ENCODE peak calls at places on chromosomes 16 and 17, in eight cellular contexts. One of them, this sample, is unnamed.

GRCh38 chr17:59361386-59361785 is 29.9 kb downstream of the YPEL2 start:
- DNase-seq in H1: no peak
- DNase-seq in stomach: no peak
- DNase-seq in A549: no peak
- DNase-seq in ovary: no peak
- DNase-seq in GM12878: no peak
- DNase-seq in tibial nerve: no peak
- DNase-seq in HepG2: no peak
- DNase-seq in this sample: no peak

GRCh38 chr16:54034684-54035083 is 251.9 kb downstream of the IRX3 start:
- DNase-seq in HepG2: no peak
- DNase-seq in H1: no peak
- DNase-seq in stomach: no peak
- DNase-seq in A549: no peak
- DNase-seq in ovary: no peak
- DNase-seq in GM12878: no peak
- DNase-seq in tibial nerve: no peak
- DNase-seq in this sample: no peak

GRCh38 chr17:9240659-9241370 is 219.5 kb downstream of the NTN1 start:
- DNase-seq in tibial nerve: peak
- DNase-seq in A549: no peak
- DNase-seq in HepG2: peak
- DNase-seq in GM12878: no peak
- DNase-seq in ovary: peak
- DNase-seq in stomach: peak
- DNase-seq in H1: no peak
- DNase-seq in this sample: peak

GRCh38 chr17:31404028-31404949 is 12.8 kb downstream of the RAB11FIP4 start:
- DNase-seq in GM12878: no peak
- DNase-seq in ovary: no peak
- DNase-seq in H1: no peak
- DNase-seq in stomach: no peak
- DNase-seq in HepG2: no peak
- DNase-seq in A549: no peak
- DNase-seq in tibial nerve: no peak
- DNase-seq in this sample: no peak

GRCh38 chr16:57889960-57890751 is 80.8 kb downstream of the CNGB1 start:
- DNase-seq in tibial nerve: no peak
- DNase-seq in HepG2: no peak
- DNase-seq in H1: no peak
- DNase-seq in GM12878: no peak
- DNase-seq in ovary: no peak
- DNase-seq in A549: no peak
- DNase-seq in stomach: no peak
- DNase-seq in this sample: no peak

GRCh38 chr16:14148569-14148968 is 77.5 kb downstream of the MRTFB start:
- DNase-seq in tibial nerve: no peak
- DNase-seq in H1: no peak
- DNase-seq in stomach: no peak
- DNase-seq in GM12878: no peak
- DNase-seq in ovary: no peak
- DNase-seq in HepG2: no peak
- DNase-seq in A549: no peak
- DNase-seq in this sample: no peak

GRCh38 chr17:10210151-10210574 is 11.8 kb upstream of the GAS7 start:
- DNase-seq in HepG2: no peak
- DNase-seq in GM12878: no peak
- DNase-seq in ovary: peak
- DNase-seq in stomach: no peak
- DNase-seq in A549: no peak
- DNase-seq in H1: peak
- DNase-seq in tibial nerve: no peak
- DNase-seq in this sample: no peak

GRCh38 chr17:7712111-7712771 is 5.3 kb upstream of the DNAH2 start:
- DNase-seq in H1: peak
- DNase-seq in A549: no peak
- DNase-seq in stomach: no peak
- DNase-seq in tibial nerve: no peak
- DNase-seq in ovary: no peak
- DNase-seq in GM12878: no peak
- DNase-seq in HepG2: no peak
- DNase-seq in this sample: no peak

GRCh38 chr16:17565605-17566004 is 94.8 kb upstream of the XYLT1 start:
- DNase-seq in tibial nerve: no peak
- DNase-seq in HepG2: no peak
- DNase-seq in H1: no peak
- DNase-seq in A549: no peak
- DNase-seq in stomach: no peak
- DNase-seq in ovary: no peak
- DNase-seq in GM12878: no peak
- DNase-seq in this sample: no peak

GRCh38 chr16:65769776-65770438 is 596.6 kb upstream of the CDH5 start:
- DNase-seq in tibial nerve: no peak
- DNase-seq in ovary: no peak
- DNase-seq in H1: no peak
- DNase-seq in HepG2: no peak
- DNase-seq in A549: no peak
- DNase-seq in stomach: no peak
- DNase-seq in GM12878: no peak
- DNase-seq in this sample: no peak

GRCh38 chr16:17328971-17329370 is 141.8 kb downstream of the XYLT1 start:
- DNase-seq in stomach: no peak
- DNase-seq in A549: no peak
- DNase-seq in tibial nerve: peak
- DNase-seq in ovary: no peak
- DNase-seq in HepG2: no peak
- DNase-seq in H1: no peak
- DNase-seq in GM12878: no peak
- DNase-seq in this sample: no peak

GRCh38 chr17:36627101-36627500 is 25.7 kb downstream of the MRM1 start:
- DNase-seq in H1: peak
- DNase-seq in GM12878: no peak
- DNase-seq in HepG2: no peak
- DNase-seq in ovary: no peak
- DNase-seq in A549: no peak
- DNase-seq in tibial nerve: no peak
- DNase-seq in stomach: no peak
- DNase-seq in this sample: no peak

GRCh38 chr17:40194821-40195220 is 17.6 kb downstream of the RAPGEFL1 start:
- DNase-seq in ovary: no peak
- DNase-seq in A549: no peak
- DNase-seq in GM12878: no peak
- DNase-seq in stomach: no peak
- DNase-seq in H1: no peak
- DNase-seq in HepG2: no peak
- DNase-seq in tibial nerve: no peak
- DNase-seq in this sample: no peak

GRCh38 chr16:77949445-77949844 is 72.9 kb upstream of the CLEC3A start:
- DNase-seq in A549: no peak
- DNase-seq in stomach: no peak
- DNase-seq in ovary: no peak
- DNase-seq in H1: no peak
- DNase-seq in tibial nerve: no peak
- DNase-seq in GM12878: no peak
- DNase-seq in HepG2: no peak
- DNase-seq in this sample: no peak

GRCh38 chr16:77945126-77945525 is 77.2 kb upstream of the CLEC3A start:
- DNase-seq in HepG2: no peak
- DNase-seq in H1: no peak
- DNase-seq in ovary: no peak
- DNase-seq in GM12878: no peak
- DNase-seq in stomach: no peak
- DNase-seq in A549: no peak
- DNase-seq in tibial nerve: no peak
- DNase-seq in this sample: no peak

GRCh38 chr16:77944631-77945030 is 77.7 kb upstream of the CLEC3A start:
- DNase-seq in GM12878: no peak
- DNase-seq in A549: no peak
- DNase-seq in stomach: no peak
- DNase-seq in H1: no peak
- DNase-seq in ovary: no peak
- DNase-seq in tibial nerve: no peak
- DNase-seq in HepG2: no peak
- DNase-seq in this sample: no peak

GRCh38 chr16:77943770-77944169 is 78.6 kb upstream of the CLEC3A start:
- DNase-seq in HepG2: no peak
- DNase-seq in tibial nerve: no peak
- DNase-seq in GM12878: no peak
- DNase-seq in H1: no peak
- DNase-seq in ovary: no peak
- DNase-seq in stomach: no peak
- DNase-seq in A549: no peak
- DNase-seq in this sample: no peak

GRCh38 chr16:77946834-77947233 is 75.5 kb upstream of the CLEC3A start:
- DNase-seq in GM12878: no peak
- DNase-seq in stomach: no peak
- DNase-seq in HepG2: no peak
- DNase-seq in A549: no peak
- DNase-seq in H1: no peak
- DNase-seq in tibial nerve: no peak
- DNase-seq in ovary: no peak
- DNase-seq in this sample: no peak
- TF ChIP-seq EP300 in GM12878: no peak
- TF ChIP-seq EP300 in stomach: no peak
- TF ChIP-seq EP300 in HepG2: no peak
- TF ChIP-seq EP300 in A549: no peak
- TF ChIP-seq EP300 in H1: no peak
- TF ChIP-seq EP300 in tibial nerve: no peak
- TF ChIP-seq EP300 in ovary: no peak
- TF ChIP-seq EP300 in this sample: no peak

GRCh38 chr16:11679941-11680911 is 12.0 kb downstream of the SNN start:
- DNase-seq in HepG2: no peak
- DNase-seq in ovary: no peak
- DNase-seq in stomach: no peak
- DNase-seq in H1: no peak
- DNase-seq in GM12878: no peak
- DNase-seq in A549: no peak
- DNase-seq in tibial nerve: no peak
- DNase-seq in this sample: no peak

GRCh38 chr16:11676799-11677198 is 8.5 kb downstream of the SNN start:
- DNase-seq in H1: no peak
- DNase-seq in stomach: no peak
- DNase-seq in HepG2: no peak
- DNase-seq in GM12878: no peak
- DNase-seq in ovary: no peak
- DNase-seq in A549: no peak
- DNase-seq in tibial nerve: no peak
- DNase-seq in this sample: no peak

GRCh38 chr16:11679250-11679649 is 11.0 kb downstream of the SNN start:
- DNase-seq in GM12878: no peak
- DNase-seq in tibial nerve: no peak
- DNase-seq in stomach: no peak
- DNase-seq in ovary: no peak
- DNase-seq in HepG2: no peak
- DNase-seq in H1: no peak
- DNase-seq in A549: no peak
- DNase-seq in this sample: no peak

GRCh38 chr16:11677451-11677951 is 9.2 kb downstream of the SNN start:
- DNase-seq in H1: no peak
- DNase-seq in ovary: no peak
- DNase-seq in GM12878: no peak
- DNase-seq in stomach: no peak
- DNase-seq in tibial nerve: no peak
- DNase-seq in A549: no peak
- DNase-seq in HepG2: no peak
- DNase-seq in this sample: no peak

DNA sequence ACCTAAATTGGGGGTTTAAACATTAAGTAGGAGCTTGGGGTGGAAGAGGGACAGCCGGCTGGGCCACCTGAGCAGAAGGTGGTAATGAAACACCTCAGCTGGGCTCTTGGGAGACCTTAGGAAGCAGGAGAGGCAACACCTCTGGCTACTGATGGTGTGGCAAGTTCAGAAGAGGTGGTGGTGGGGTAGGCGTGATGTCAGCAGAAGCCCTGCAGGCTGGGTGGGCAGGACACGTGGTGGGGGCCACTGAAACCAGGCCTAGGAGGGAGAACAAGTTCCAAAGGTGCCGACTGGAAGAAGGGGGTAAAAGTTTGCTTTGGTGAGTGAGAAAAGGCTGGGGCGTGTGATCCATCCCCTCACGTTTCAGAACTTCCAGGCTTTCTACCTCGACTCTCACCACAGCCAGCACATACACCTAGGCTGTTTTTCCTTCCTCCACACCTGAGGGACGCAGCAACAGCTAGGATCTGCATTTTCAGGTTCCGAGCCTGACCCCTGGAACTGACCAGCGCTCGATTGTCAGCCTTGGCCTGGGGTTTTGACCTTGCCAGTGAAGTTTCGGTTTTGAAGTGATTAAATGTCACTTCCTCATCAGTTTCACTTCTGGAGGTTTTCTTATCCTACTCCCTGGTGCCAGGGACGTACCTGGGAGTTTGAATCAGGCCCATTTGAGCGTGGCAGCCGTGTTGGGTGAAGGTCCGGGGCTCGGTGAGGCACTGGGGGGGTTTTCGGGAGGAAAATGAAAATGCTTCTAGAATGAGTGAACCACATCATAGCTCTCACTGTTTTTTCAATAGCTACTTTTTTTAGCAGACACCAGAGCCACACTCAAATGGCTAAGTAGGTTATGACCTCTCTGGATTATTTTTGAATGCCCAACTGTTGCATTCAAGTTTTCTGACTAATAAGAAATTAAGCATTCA is 10.0 kb downstream of the SNN start:
- DNase-seq in ovary: no peak
- DNase-seq in tibial nerve: no peak
- DNase-seq in GM12878: peak
- DNase-seq in HepG2: no peak
- DNase-seq in stomach: no peak
- DNase-seq in A549: no peak
- DNase-seq in H1: no peak
- DNase-seq in this sample: no peak
- TF ChIP-seq EP300 in ovary: no peak
- TF ChIP-seq EP300 in tibial nerve: no peak
- TF ChIP-seq EP300 in GM12878: peak
- TF ChIP-seq EP300 in HepG2: no peak
- TF ChIP-seq EP300 in stomach: no peak
- TF ChIP-seq EP300 in A549: no peak
- TF ChIP-seq EP300 in H1: no peak
- TF ChIP-seq EP300 in this sample: no peak

DNA sequence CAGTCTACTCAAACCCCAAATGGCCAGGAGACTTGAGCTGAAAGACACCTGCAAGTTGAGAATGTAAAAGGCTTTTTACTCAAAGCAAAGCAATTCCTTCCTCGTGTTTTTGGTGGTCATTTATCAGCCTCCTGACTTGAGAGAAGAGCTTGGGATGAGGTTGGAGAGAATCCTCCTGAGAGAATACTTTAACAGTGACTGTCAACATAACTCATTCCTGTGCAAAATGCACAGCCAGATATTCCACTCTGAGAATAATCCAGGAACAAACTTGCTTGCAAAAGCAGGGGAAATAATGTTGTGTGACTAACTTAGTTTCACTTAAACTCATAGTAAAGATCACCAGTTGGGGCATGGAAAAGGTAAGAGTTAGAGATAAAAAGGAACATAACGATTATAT is 53.4 kb downstream of the SNTB2 start:
- DNase-seq in ovary: no peak
- DNase-seq in tibial nerve: no peak
- DNase-seq in HepG2: no peak
- DNase-seq in A549: no peak
- DNase-seq in H1: no peak
- DNase-seq in stomach: no peak
- DNase-seq in GM12878: no peak
- DNase-seq in this sample: no peak
- TF ChIP-seq EP300 in ovary: no peak
- TF ChIP-seq EP300 in tibial nerve: no peak
- TF ChIP-seq EP300 in HepG2: no peak
- TF ChIP-seq EP300 in A549: no peak
- TF ChIP-seq EP300 in H1: no peak
- TF ChIP-seq EP300 in stomach: no peak
- TF ChIP-seq EP300 in GM12878: no peak
- TF ChIP-seq EP300 in this sample: no peak

GRCh38 chr16:351804-352520 is 561 bp downstream of the AXIN1 start:
- DNase-seq in H1: no peak
- DNase-seq in tibial nerve: no peak
- DNase-seq in HepG2: no peak
- DNase-seq in A549: no peak
- DNase-seq in stomach: no peak
- DNase-seq in GM12878: no peak
- DNase-seq in ovary: no peak
- DNase-seq in this sample: no peak
- TF ChIP-seq EP300 in H1: no peak
- TF ChIP-seq EP300 in tibial nerve: no peak
- TF ChIP-seq EP300 in HepG2: no peak
- TF ChIP-seq EP300 in A549: no peak
- TF ChIP-seq EP300 in stomach: no peak
- TF ChIP-seq EP300 in GM12878: no peak
- TF ChIP-seq EP300 in ovary: no peak
- TF ChIP-seq EP300 in this sample: no peak